ENCODE peak calls at places on chromosome 18, in six cellular contexts. U is NCI-H1694 treated with DMSO at 0.1 percent for 48 hours; G is T-helper 1 cell; F is HFFc6; L is activated naive CD4-positive, alpha-beta T cell treated with anti-CD3 and anti-CD28 coated beads, Interleukin-2, amount 10 ng/mL, durations not matched to agents 7 days and 5 days; O is effector memory CD4-positive, alpha-beta T cell. T is an unnamed sample.

GRCh38 chr18:12862467-12862866 is 21.6 kb downstream of the PTPN2 start:
- DNase-seq in U (no peak), O (no peak), G (no peak), L (no peak), F (no peak), T (no peak)

GRCh38 chr18:12336251-12336650 is 28.2 kb downstream of the TUBB6 start:
- DNase-seq in O (no peak), F (no peak), L (no peak), U (no peak), G (no peak), T (no peak)

GRCh38 chr18:12377556-12378553 is 828 bp upstream of the AFG3L2 start:
- DNase-seq in U (no peak), L (no peak), O (no peak), F (peak), G (no peak), T (no peak)

GRCh38 chr18:50560681-50561629 is 1.1 kb downstream of the MAPK4 start:
- DNase-seq in G (no peak), U (no peak), O (no peak), F (no peak), L (peak), T (no peak)

GRCh38 chr18:13374468-13375301 is 156.1 kb downstream of the LDLRAD4 start:
- DNase-seq in U (peak), O (no peak), G (no peak), F (no peak), L (no peak), T (no peak)

GRCh38 chr18:35861367-35862114 is 110.9 kb upstream of the RMP24 start:
- DNase-seq in L (no peak), F (peak), U (no peak), G (no peak), O (no peak), T (no peak)

GRCh38 chr18:13393338-13393737 is 174.8 kb downstream of the LDLRAD4 start:
- DNase-seq in F (no peak), O (no peak), L (no peak), U (no peak), G (no peak), T (no peak)

GRCh38 chr18:31399336-31400032 is 22.9 kb downstream of the DSG4 start:
- DNase-seq in L (no peak), F (no peak), U (no peak), G (no peak), O (no peak), T (no peak)

GRCh38 chr18:30650499-30650898 is 392.0 kb downstream of the DSC3 start:
- DNase-seq in U (no peak), L (no peak), F (no peak), G (no peak), O (no peak), T (no peak)

GRCh38 chr18:48068916-48069445 is 138.5 kb upstream of the SMAD2 start:
- DNase-seq in L (no peak), G (no peak), F (no peak), U (no peak), O (no peak), T (no peak)

GRCh38 chr18:67232406-67232805 is 284.1 kb downstream of the DSEL start:
- DNase-seq in F (peak), U (no peak), G (no peak), L (no peak), O (no peak), T (no peak)

GRCh38 chr18:74819433-74820059 is 221.9 kb downstream of the ZNF407 start:
- DNase-seq in U (no peak), G (no peak), O (no peak), F (no peak), L (no peak), T (no peak)

GRCh38 chr18:70172225-70172624 is 33.3 kb downstream of the RTTN start:
- DNase-seq in F (peak), U (no peak), G (no peak), O (no peak), L (no peak), T (no peak)

GRCh38 chr18:2173464-2173863 is 397.8 kb downstream of the METTL4 start:
- DNase-seq in O (no peak), G (no peak), U (no peak), F (peak), L (no peak), T (no peak)

GRCh38 chr18:78327643-78328042 is 652.0 kb upstream of the SALL3 start:
- DNase-seq in G (no peak), U (no peak), L (no peak), O (no peak), F (no peak), T (no peak)

GRCh38 chr18:51066273-51066672 is 36.3 kb downstream of the SMAD4 start:
- DNase-seq in F (peak), O (no peak), G (no peak), L (no peak), U (no peak), T (no peak)

GRCh38 chr18:23320709-23321236 is 132.3 kb upstream of the RIOK3 start:
- DNase-seq in G (no peak), F (no peak), O (no peak), L (no peak), U (no peak), T (no peak)

GRCh38 chr18:13220326-13220991 is 1.9 kb downstream of the LDLRAD4 start:
- DNase-seq in L (no peak), O (no peak), U (peak), F (no peak), G (no peak), T (no peak)

GRCh38 chr18:37537868-37538525 is 27.6 kb downstream of the CELF4 start:
- DNase-seq in O (peak), F (peak), L (peak), G (peak), U (peak), T (no peak)

GRCh38 chr18:55861266-55861665 is 273.3 kb upstream of the TCF4 start:
- DNase-seq in G (no peak), U (peak), F (peak), O (no peak), L (no peak), T (no peak)

GRCh38 chr18:59516356-59517155 is 157.5 kb upstream of the LMAN1 start:
- DNase-seq in G (no peak), F (peak), U (no peak), L (no peak), O (no peak), T (no peak)

GRCh38 chr18:49878567-49878966 is 65.2 kb upstream of the ACAA2 start:
- DNase-seq in U (no peak), O (no peak), F (peak), L (no peak), G (no peak), T (no peak)

GRCh38 chr18:79399275-79400081 is 3.7 kb downstream of the NFATC1 start:
- DNase-seq in U (no peak), L (peak), O (no peak), F (no peak), G (no peak), T (no peak)

GRCh38 chr18:39434223-39434622 is 1868.6 kb upstream of the CELF4 start:
- DNase-seq in G (no peak), U (no peak), L (no peak), F (no peak), O (no peak), T (no peak)

GRCh38 chr18:14075196-14075595 is 57.0 kb downstream of the ZNF519 start:
- DNase-seq in O (no peak), F (no peak), G (no peak), U (no peak), L (no peak), T (no peak)

GRCh38 chr18:54163458-54163857 is 61.0 kb downstream of the MBD2 start:
- DNase-seq in O (no peak), F (no peak), L (no peak), G (no peak), U (no peak), T (no peak)

GRCh38 chr18:13260114-13260926 is 41.8 kb downstream of the LDLRAD4 start:
- DNase-seq in F (no peak), U (no peak), G (no peak), O (no peak), L (no peak), T (no peak)

GRCh38 chr18:42654561-42654960 is 460.9 kb downstream of the RIT2 start:
- DNase-seq in F (no peak), U (no peak), O (no peak), L (no peak), G (no peak), T (no peak)

GRCh38 chr18:3402962-3403585 is 46.9 kb upstream of the TGIF1 start:
- DNase-seq in F (no peak), L (no peak), G (no peak), U (no peak), O (no peak), T (no peak)